ENCODE peak calls at places on chromosomes 16 and 17, in seven cellular contexts. W is EL; H is type B pancreatic cell; J is neural progenitor cell; F is stimulated activated CD4-positive, alpha-beta T cell treated with anti-CD3 and anti-CD28 coated beads, Interleukin-12 subunit alpha, Interleukin-12 subunit beta, amount 100 ng/mL, for 4 hours; D is ureter; R is stimulated activated CD8-positive, alpha-beta memory T cell treated with anti-CD3 and anti-CD28 coated beads, Interleukin-4, amount 100 ng/mL, for 24 hours. I is an unnamed sample.

GRCh38 chr17:31856750-31857149 is 2.3 kb downstream of the COPRS start:
- DNase-seq in W (peak), H (no peak), J (no peak), F (no peak), D (no peak), R (no peak), I (no peak)

GRCh38 chr16:21156767-21157467 is 1.6 kb upstream of the LDAF1 start:
- DNase-seq in W (peak), H (no peak), J (peak), F (no peak), D (peak), R (no peak), I (no peak)

GRCh38 chr17:3626831-3627565 is 9.1 kb downstream of the SHPK start:
- DNase-seq in W (no peak), H (no peak), J (no peak), F (no peak), D (no peak), R (no peak), I (no peak)

GRCh38 chr17:40307001-40307690 is 1.8 kb upstream of the RARA start:
- DNase-seq in W (peak), H (no peak), J (peak), F (no peak), D (peak), R (no peak), I (no peak)

GRCh38 chr17:78484300-78485159 is 92.7 kb downstream of the DNAH17 start:
- DNase-seq in W (no peak), H (no peak), J (peak), F (peak), D (no peak), R (peak), I (peak)

GRCh38 chr17:28756025-28756804 is 12.4 kb downstream of the TRAF4 start:
- DNase-seq in W (no peak), H (no peak), J (no peak), F (no peak), D (no peak), R (no peak), I (peak)

GRCh38 chr17:76753061-76753961 is 15.4 kb downstream of the MFSD11 start:
- DNase-seq in W (no peak), H (no peak), J (no peak), F (no peak), D (no peak), R (no peak), I (peak)

GRCh38 chr16:14071576-14072271 is 605 bp downstream of the MRTFB start:
- DNase-seq in W (no peak), H (no peak), J (peak), F (no peak), D (no peak), R (no peak), I (no peak)

GRCh38 chr17:81223758-81224122 is 975 bp upstream of the CEP131 start:
- DNase-seq in W (no peak), H (no peak), J (peak), F (no peak), D (no peak), R (no peak), I (no peak)

I was measured in activated naive CD4-positive, alpha-beta T cell treated with anti-CD3 and anti-CD28 coated beads, Interleukin-2, amount 50 U/mL, for 16 hours.